ENCODE peak calls at places on chromosomes 16 and 17, in nine cellular contexts. B is NCI-H1105 treated with DMSO at 0.1 percent for 48 hours; O is cardiac muscle cell; Z is G401; Y is pancreas; X is A673; N is stimulated activated CD4-positive, alpha-beta T cell treated with anti-CD3 and anti-CD28 coated beads, TNF-alpha, amount 100 ng/mL, for 48 hours; R is amygdala; I is activated T-cell treated with anti-CD3 and anti-CD28 coated beads, Interleukin-2, amount 50 U/mL, for 24 hours. W is an unnamed sample.

GRCh38 chr16:89670496-89671431 is 13.1 kb downstream of the SPATA33 start:
- DNase-seq in R (no peak), I (no peak), X (no peak), Y (no peak), N (no peak), Z (no peak), O (peak), B (no peak), W (no peak)

GRCh38 chr16:84414789-84415326 is 46.5 kb downstream of the ATP2C2 start:
- DNase-seq in X (no peak), N (no peak), Z (no peak), O (no peak), I (no peak), R (no peak), B (no peak), Y (no peak), W (no peak)

GRCh38 chr16:74626741-74627416 is 20.0 kb upstream of the GLG1 start:
- DNase-seq in Y (no peak), I (peak), R (no peak), N (no peak), O (no peak), Z (no peak), X (no peak), B (no peak), W (no peak)

GRCh38 chr17:80970044-80970761 is 21.4 kb upstream of the CHMP6 start:
- DNase-seq in O (peak), B (no peak), Z (peak), X (peak), Y (no peak), I (peak), N (no peak), R (peak), W (no peak)

GRCh38 chr16:83701494-83701893 is 106.3 kb upstream of the HSBP1 start:
- DNase-seq in N (no peak), O (peak), R (no peak), B (no peak), X (peak), Y (peak), I (no peak), Z (no peak), W (no peak)

GRCh38 chr16:86550281-86550680 is 4.8 kb downstream of the MTHFSD start:
- DNase-seq in I (no peak), O (no peak), Y (no peak), X (no peak), R (no peak), B (no peak), Z (no peak), N (no peak), W (no peak)

GRCh38 chr16:67900156-67900555 is 7.1 kb downstream of the PSKH1 start:
- DNase-seq in O (no peak), R (no peak), B (no peak), X (no peak), Z (no peak), N (no peak), Y (no peak), I (no peak), W (no peak)

GRCh38 chr16:66298571-66299120 is 67.8 kb upstream of the CDH5 start:
- DNase-seq in N (no peak), Z (no peak), R (no peak), Y (no peak), I (no peak), X (no peak), O (no peak), B (no peak), W (no peak)

GRCh38 chr16:57480127-57480753 is 6.1 kb downstream of the DOK4 start:
- DNase-seq in Y (peak), R (no peak), N (no peak), Z (no peak), O (peak), B (no peak), X (no peak), I (no peak), W (no peak)

GRCh38 chr17:13776027-13776551 is 174.4 kb upstream of the HS3ST3A1 start:
- DNase-seq in R (no peak), I (no peak), X (no peak), Z (no peak), N (no peak), O (no peak), Y (no peak), B (no peak), W (no peak)

GRCh38 chr17:67575325-67575724 is 142.4 kb upstream of the NOL11 start:
- DNase-seq in X (no peak), B (peak), Y (no peak), N (no peak), R (no peak), Z (no peak), O (no peak), I (no peak), W (no peak)

GRCh38 chr16:57736419-57737281 is 1.1 kb downstream of the KATNB1 start:
- DNase-seq in N (no peak), O (peak), R (peak), Z (peak), Y (peak), B (peak), I (peak), X (peak), W (no peak)

GRCh38 chr17:42760652-42761581 is at the start of gene RAMP2:
- DNase-seq in R (no peak), N (no peak), Y (no peak), B (peak), I (peak), Z (no peak), O (peak), X (peak), W (no peak)

GRCh38 chr17:57352658-57353057 is 96.3 kb downstream of the MSI2 start:
- DNase-seq in X (no peak), O (no peak), R (no peak), B (no peak), Y (no peak), Z (no peak), I (no peak), N (no peak), W (no peak)

GRCh38 chr16:25189305-25189704 is 27.4 kb upstream of the AQP8 start:
- DNase-seq in R (no peak), I (no peak), X (no peak), N (no peak), Y (no peak), Z (no peak), O (no peak), B (no peak), W (no peak)

GRCh38 chr17:15453246-15453645 is 14.2 kb downstream of the CDRT4 start:
- DNase-seq in Y (no peak), I (no peak), R (no peak), O (no peak), N (no peak), X (no peak), B (no peak), Z (no peak), W (no peak)

GRCh38 chr17:71511266-71511995 is 609.4 kb upstream of the SOX9 start:
- DNase-seq in Y (no peak), X (no peak), I (no peak), N (no peak), Z (no peak), O (no peak), R (no peak), B (no peak), W (no peak)

GRCh38 chr17:1539811-1540210 is 22.8 kb downstream of the PITPNA start:
- DNase-seq in O (no peak), R (no peak), Y (no peak), N (no peak), I (no peak), B (no peak), X (no peak), Z (no peak), W (no peak)

GRCh38 chr17:38728290-38728831 is 1.8 kb upstream of the CISD3 start:
- DNase-seq in B (no peak), I (peak), R (no peak), Z (peak), Y (no peak), X (no peak), O (no peak), N (no peak), W (no peak)

GRCh38 chr17:82881900-82882714 is 42.3 kb upstream of the ZNF750 start:
- DNase-seq in O (no peak), B (no peak), R (peak), Y (peak), X (no peak), N (no peak), I (no peak), Z (no peak), W (no peak)

GRCh38 chr17:1110524-1110843 is 69.3 kb downstream of the ABR start:
- DNase-seq in R (no peak), O (no peak), Y (no peak), X (no peak), N (no peak), B (no peak), Z (no peak), I (no peak), W (no peak)

GRCh38 chr16:74304164-74304834 is 7.7 kb downstream of the PSMD7 start:
- DNase-seq in Z (no peak), Y (no peak), B (no peak), R (no peak), O (peak), I (no peak), N (no peak), X (peak), W (no peak)

GRCh38 chr17:45147102-45147580 is 1.1 kb upstream of the HEXIM1 start:
- DNase-seq in Y (no peak), X (peak), Z (no peak), B (peak), N (no peak), O (peak), R (peak), I (no peak), W (peak)

GRCh38 chr17:75995385-75995925 is 5.2 kb upstream of the CDK3 start:
- DNase-seq in Z (no peak), I (no peak), Y (no peak), O (no peak), N (no peak), B (no peak), X (no peak), R (no peak), W (no peak)

GRCh38 chr16:67655363-67655762 is 4.7 kb downstream of the ACD start:
- DNase-seq in N (no peak), I (no peak), Z (no peak), X (no peak), R (no peak), B (no peak), Y (no peak), O (no peak), W (no peak)

GRCh38 chr17:44914148-44914547 is 1.2 kb downstream of the GFAP start:
- DNase-seq in N (no peak), B (no peak), Z (no peak), O (no peak), X (no peak), R (no peak), I (no peak), Y (no peak), W (no peak)

GRCh38 chr16:1940273-1941161 is 2.5 kb downstream of the MSRB1 start:
- DNase-seq in R (no peak), I (no peak), N (no peak), B (no peak), O (no peak), Y (peak), X (no peak), Z (no peak), W (no peak)

GRCh38 chr17:602436-602835 is 112.2 kb downstream of the VPS53 start:
- DNase-seq in N (no peak), B (no peak), O (no peak), Z (no peak), Y (no peak), I (no peak), R (no peak), X (no peak), W (no peak)

GRCh38 chr17:17077861-17078732 is 35.8 kb downstream of the MPRIP start:
- DNase-seq in O (no peak), B (no peak), Z (no peak), N (no peak), I (no peak), R (no peak), X (no peak), Y (peak), W (no peak)

GRCh38 chr17:7445011-7445927 is at the start of gene CHRNB1:
- DNase-seq in Y (peak), I (peak), O (peak), Z (no peak), B (peak), R (peak), X (peak), N (no peak), W (peak)

W was measured in substantia nigra.